ENCODE peak calls at places on chromosome 19, in five cellular contexts. E is HepG2, C is K562, O is H1, X is GM12878. B is an unnamed sample.

GRCh38 chr19:31100945-31101344 is 248.3 kb downstream of the TSHZ3 start:
- DNase-seq in E (no peak), C (no peak), O (no peak), X (no peak), B (no peak)

GRCh38 chr19:45099465-45100201 is 6.7 kb downstream of the PPP1R37 start:
- DNase-seq in E (peak; percentile 72), C (no peak), O (no peak), X (no peak), B (no peak)

GRCh38 chr19:39544201-39544903 is 4.4 kb upstream of the EID2 start:
- DNase-seq in E (no peak), C (no peak), O (no peak), X (no peak), B (no peak)

GRCh38 chr19:7337380-7338194 is 11.2 kb upstream of the ARHGEF18 start:
- DNase-seq in E (no peak), C (no peak), O (no peak), X (peak; percentile 99), B (no peak)

GRCh38 chr19:46828484-46828883 is 22.2 kb downstream of the AP2S1 start:
- DNase-seq in E (no peak), C (no peak), O (no peak), X (no peak), B (no peak)

GRCh38 chr19:44807162-44807561 is 1.7 kb upstream of the BCAM start:
- DNase-seq in E (peak; percentile 90), C (peak; percentile 10), O (no peak), X (no peak), B (peak; percentile 83)

GRCh38 chr19:46081928-46082727 is 41.3 kb upstream of the IGFL4 start:
- DNase-seq in E (peak; percentile 41), C (peak; percentile 59), O (no peak), X (peak; percentile 8), B (peak; percentile 70)

GRCh38 chr19:58218899-58219298 is 9.8 kb upstream of the ZNF544 start:
- DNase-seq in E (peak; percentile 8), C (peak; percentile 35), O (no peak), X (no peak), B (peak; percentile 55)

GRCh38 chr19:32662186-32662585 is 12.8 kb downstream of the ANKRD27 start:
- DNase-seq in E (no peak), C (no peak), O (no peak), X (no peak), B (no peak)

GRCh38 chr19:29625316-29625715 is 19.2 kb downstream of the POP4 start:
- DNase-seq in E (no peak), C (no peak), O (no peak), X (no peak), B (no peak)

GRCh38 chr19:12202250-12202649 is 39.4 kb downstream of the ZNF136 start:
- DNase-seq in E (peak; percentile 56), C (no peak), O (peak; percentile 27), X (no peak), B (no peak)

GRCh38 chr19:33781996-33782395 is 14.7 kb upstream of the KCTD15 start:
- DNase-seq in E (no peak), C (no peak), O (no peak), X (no peak), B (peak; percentile 68)

GRCh38 chr19:29715695-29716581 is 877 bp upstream of the C19orf12 start:
- DNase-seq in E (peak; percentile 38), C (no peak), O (no peak), X (no peak), B (peak; percentile 74)

GRCh38 chr19:15248106-15248505 is 15.9 kb upstream of the EPHX3 start:
- DNase-seq in E (no peak), C (no peak), O (no peak), X (no peak), B (no peak)

GRCh38 chr19:38551450-38551813 is 66.3 kb downstream of the MAP4K1 start:
- DNase-seq in E (no peak), C (peak; percentile 30), O (no peak), X (peak; percentile 52), B (no peak)

GRCh38 chr19:33022472-33023116 is 42.1 kb downstream of the RHPN2 start:
- DNase-seq in E (no peak), C (no peak), O (peak; percentile 63), X (no peak), B (no peak)

GRCh38 chr19:38683393-38684077 is 36.1 kb downstream of the ACTN4 start:
- DNase-seq in E (peak; percentile 96), C (peak; percentile 76), O (peak; percentile 85), X (no peak), B (peak; percentile 100)

GRCh38 chr19:58395220-58395978 is at the start of gene RNF225:
- DNase-seq in E (no peak), C (peak; percentile 31), O (peak; percentile 66), X (no peak), B (peak; percentile 49)

GRCh38 chr19:52176574-52176973 is 5.2 kb upstream of the ZNF836 start:
- DNase-seq in E (no peak), C (no peak), O (no peak), X (no peak), B (no peak)

GRCh38 chr19:33240181-33240771 is 14.6 kb upstream of the SLC7A10 start:
- DNase-seq in E (no peak), C (no peak), O (no peak), X (no peak), B (no peak)

GRCh38 chr19:29511768-29512167 is 14.0 kb upstream of the VSTM2B start:
- DNase-seq in E (no peak), C (no peak), O (no peak), X (no peak), B (no peak)

GRCh38 chr19:42095814-42096230 is 19.9 kb downstream of the ZNF574 start:
- DNase-seq in E (no peak), C (peak; percentile 87), O (peak; percentile 43), X (no peak), B (no peak)

GRCh38 chr19:38831142-38831605 is 420 bp downstream of the ECH1 start:
- DNase-seq in E (peak; percentile 87), C (no peak), O (no peak), X (no peak), B (peak; percentile 78)

GRCh38 chr19:4980838-4981680 is 12.1 kb downstream of the KDM4B start:
- DNase-seq in E (no peak), C (peak; percentile 60), O (no peak), X (no peak), B (no peak)

GRCh38 chr19:20179946-20180345 is 12.9 kb downstream of the ZNF486 start:
- DNase-seq in E (no peak), C (no peak), O (no peak), X (no peak), B (no peak)

GRCh38 chr19:33459220-33459619 is 62.4 kb downstream of the PEPD start:
- DNase-seq in E (no peak), C (no peak), O (no peak), X (no peak), B (no peak)

GRCh38 chr19:43726736-43727592 is 11.1 kb downstream of the IRGC start:
- DNase-seq in E (no peak), C (no peak), O (no peak), X (peak; percentile 20), B (no peak)

GRCh38 chr19:48481846-48482639 is 12.9 kb downstream of the CYTH2 start:
- DNase-seq in E (no peak), C (no peak), O (no peak), X (no peak), B (no peak)
- TF ChIP-seq HDAC2 in E (no peak), C (no peak), O (no peak), X (no peak), B (no peak)

DNA sequence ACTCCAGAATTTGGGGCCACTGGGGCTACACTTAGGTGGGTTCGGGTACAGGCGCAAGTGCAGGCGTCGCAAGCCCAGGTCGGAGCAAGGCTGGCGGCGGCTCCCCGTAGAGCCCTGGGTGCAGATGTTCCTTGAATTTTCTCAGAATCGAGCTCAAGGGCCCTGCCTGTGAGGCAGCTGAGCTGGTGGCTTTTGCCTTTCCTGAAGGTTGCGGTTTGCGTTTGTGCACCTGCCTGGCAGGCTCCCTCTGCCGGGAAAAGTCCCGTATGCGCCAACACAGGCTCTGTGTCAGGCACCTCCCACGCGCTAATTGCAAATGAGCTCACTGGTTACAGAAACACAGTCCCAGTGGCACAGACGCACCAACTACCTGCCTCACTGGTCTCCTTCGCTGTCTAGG is 5.9 kb downstream of the DOHH start:
- DNase-seq in E (no peak), C (no peak), O (no peak), X (no peak), B (no peak)
- TF ChIP-seq HDAC2 in E (no peak), C (no peak), O (no peak), X (no peak), B (no peak)

DNA sequence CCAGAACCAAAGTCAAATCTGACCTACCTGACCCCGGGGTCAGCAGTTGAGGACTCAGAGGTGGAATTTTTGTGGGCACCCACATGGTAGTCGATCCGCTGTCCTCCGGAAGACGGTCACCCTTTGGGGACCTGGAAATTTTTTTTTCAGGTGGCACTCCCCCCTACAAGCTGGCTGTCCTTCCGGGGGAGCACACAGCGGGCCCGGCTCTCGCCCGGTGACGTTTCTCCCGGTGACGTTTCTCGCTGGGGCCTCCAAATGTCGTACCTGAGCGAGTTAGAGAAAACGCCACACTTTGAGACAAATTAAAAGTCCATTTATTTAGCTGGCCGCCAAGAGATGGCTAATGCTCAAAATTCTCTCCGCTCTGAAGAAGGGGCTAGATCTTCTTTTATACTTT is 48.8 kb downstream of the ZFP14 start:
- DNase-seq in E (no peak), C (no peak), O (no peak), X (no peak), B (no peak)
- TF ChIP-seq HDAC2 in E (no peak), C (no peak), O (no peak), X (no peak), B (no peak)

GRCh38 chr19:10074153-10074552 is 12.0 kb upstream of the SHFL start:
- DNase-seq in E (peak; percentile 60), C (peak; percentile 80), O (no peak), X (no peak), B (no peak)

GRCh38 chr19:10068205-10068604 is 17.9 kb upstream of the SHFL start:
- DNase-seq in E (no peak), C (no peak), O (no peak), X (no peak), B (no peak)

GRCh38 chr19:10069046-10069445 is 17.1 kb upstream of the SHFL start:
- DNase-seq in E (no peak), C (no peak), O (no peak), X (no peak), B (no peak)

GRCh38 chr19:10076535-10076934 is 9.6 kb upstream of the SHFL start:
- DNase-seq in E (no peak), C (no peak), O (no peak), X (no peak), B (no peak)

GRCh38 chr19:10070730-10071446 is 15.2 kb upstream of the SHFL start:
- DNase-seq in E (no peak), C (peak; percentile 59), O (no peak), X (no peak), B (no peak)
- TF ChIP-seq HDAC2 in E (no peak), C (no peak), O (no peak), X (no peak), B (no peak)

GRCh38 chr19:3335431-3336350 is 30.7 kb upstream of the NFIC start:
- DNase-seq in E (no peak), C (no peak), O (no peak), X (no peak), B (no peak)
- TF ChIP-seq HDAC2 in E (no peak), C (no peak), O (no peak), X (no peak), B (no peak)

B was measured in A549.